ENCODE peak calls at places on chromosomes 12 and 14, in four cellular contexts. U is SK-N-SH, Q is WTC11, T is H1. I is an unnamed sample.

GRCh38 chr12:19311165-19311564 is 128.1 kb upstream of the AEBP2 start:
- DNase-seq in U (no peak), Q (no peak), T (no peak), I (no peak)

GRCh38 chr12:4763549-4763948 is 43.3 kb downstream of the GALNT8 start:
- DNase-seq in U (peak), Q (peak), T (peak), I (peak)

GRCh38 chr12:64687816-64688599 is 71.2 kb downstream of the GNS start:
- DNase-seq in U (peak), Q (no peak), T (no peak), I (no peak)

GRCh38 chr12:64178122-64178521 is 44.0 kb downstream of the KICS2 start:
- DNase-seq in U (no peak), Q (no peak), T (no peak), I (no peak)

GRCh38 chr12:81167694-81168093 is 89.8 kb downstream of the ACSS3 start:
- DNase-seq in U (no peak), Q (no peak), T (no peak), I (no peak)

GRCh38 chr14:90177537-90178189 is 78.7 kb upstream of the PSMC1 start:
- DNase-seq in U (no peak), Q (no peak), T (no peak), I (no peak)

GRCh38 chr12:28066879-28067278 is 94.3 kb upstream of the PTHLH start:
- DNase-seq in U (no peak), Q (no peak), T (no peak), I (no peak)

GRCh38 chr12:41310367-41310766 is 122.2 kb downstream of the PDZRN4 start:
- DNase-seq in U (no peak), Q (no peak), T (no peak), I (no peak)

GRCh38 chr12:90216815-90217214 is 508.2 kb upstream of the ATP2B1 start:
- DNase-seq in U (no peak), Q (no peak), T (no peak), I (no peak)

GRCh38 chr12:98355933-98356332 is 159.5 kb upstream of the TMPO start:
- DNase-seq in U (no peak), Q (no peak), T (no peak), I (no peak)

GRCh38 chr14:81940636-81941035 is 407.0 kb upstream of the SEL1L start:
- DNase-seq in U (no peak), Q (no peak), T (no peak), I (no peak)

GRCh38 chr12:15919491-15919890 is 8.4 kb downstream of the DERA start:
- DNase-seq in U (no peak), Q (no peak), T (no peak), I (no peak)

GRCh38 chr12:57280234-57281062 is 29.5 kb upstream of the STAC3 start:
- DNase-seq in U (no peak), Q (no peak), T (no peak), I (peak)

GRCh38 chr12:67893003-67893402 is 96.2 kb upstream of the IFNG-AS1 start:
- DNase-seq in U (no peak), Q (no peak), T (no peak), I (no peak)

GRCh38 chr14:104580961-104581360 is 1.4 kb downstream of the C14orf180 start:
- DNase-seq in U (peak), Q (no peak), T (no peak), I (no peak)

GRCh38 chr14:55881577-55882241 is 236.5 kb upstream of the PELI2 start:
- DNase-seq in U (no peak), Q (no peak), T (peak), I (no peak)

GRCh38 chr12:460301-461230 is 827 bp downstream of the B4GALNT3 start:
- DNase-seq in U (peak), Q (peak), T (no peak), I (no peak)

GRCh38 chr12:91885851-91886250 is 259.8 kb downstream of the BTG1 start:
- DNase-seq in U (no peak), Q (no peak), T (no peak), I (no peak)

GRCh38 chr12:46446645-46447044 is 74.1 kb upstream of the SLC38A2 start:
- DNase-seq in U (no peak), Q (no peak), T (no peak), I (no peak)

GRCh38 chr12:67271976-67272375 is 2.8 kb downstream of the CAND1 start:
- DNase-seq in U (no peak), Q (no peak), T (no peak), I (no peak)

GRCh38 chr12:8936735-8937134 is 12.7 kb downstream of the M6PR start:
- DNase-seq in U (no peak), Q (no peak), T (no peak), I (no peak)

GRCh38 chr14:59882957-59883356 is 12.4 kb upstream of the RTN1 start:
- DNase-seq in U (no peak), Q (no peak), T (no peak), I (peak)

GRCh38 chr14:98130691-98131090 is 1141.3 kb downstream of the BCL11B start:
- DNase-seq in U (no peak), Q (no peak), T (no peak), I (no peak)

GRCh38 chr12:108380382-108380781 is 41.3 kb upstream of the CMKLR1 start:
- DNase-seq in U (no peak), Q (no peak), T (no peak), I (no peak)

GRCh38 chr12:7923241-7924236 is 12.4 kb downstream of the SLC2A3 start:
- DNase-seq in U (no peak), Q (no peak), T (no peak), I (no peak)

GRCh38 chr12:108103517-108103916 is 25.6 kb upstream of the WSCD2 start:
- DNase-seq in U (no peak), Q (no peak), T (no peak), I (no peak)

GRCh38 chr12:111451649-111452129 is 46.0 kb downstream of the SH2B3 start:
- DNase-seq in U (peak), Q (no peak), T (no peak), I (no peak)

GRCh38 chr12:98401427-98401826 is 114.0 kb upstream of the TMPO start:
- DNase-seq in U (peak), Q (no peak), T (no peak), I (no peak)

GRCh38 chr14:74875941-74876913 is at the start of gene PROX2:
- DNase-seq in U (no peak), Q (peak), T (no peak), I (no peak)

GRCh38 chr12:96047621-96048211 is 12.3 kb upstream of the LTA4H start:
- DNase-seq in U (no peak), Q (no peak), T (no peak), I (no peak)

GRCh38 chr12:113151655-113152054 is 2.1 kb downstream of the CFAP73 start:
- DNase-seq in U (no peak), Q (no peak), T (no peak), I (no peak)

GRCh38 chr14:100849432-100849831 is 23.5 kb downstream of the MEG3 start:
- DNase-seq in U (no peak), Q (no peak), T (no peak), I (no peak)

GRCh38 chr12:62438098-62438692 is 28.4 kb upstream of the MON2 start:
- DNase-seq in U (peak), Q (peak), T (no peak), I (peak)

GRCh38 chr12:51636581-51636980 is 45.5 kb downstream of the SCN8A start:
- DNase-seq in U (no peak), Q (no peak), T (no peak), I (no peak)

GRCh38 chr12:49357099-49357678 is 10.1 kb upstream of the SPATS2 start:
- DNase-seq in U (peak), Q (no peak), T (no peak), I (no peak)

GRCh38 chr12:26318661-26319068 is 123.3 kb downstream of the SSPN start:
- DNase-seq in U (no peak), Q (no peak), T (peak), I (peak)

GRCh38 chr12:26319511-26319910 is 124.1 kb downstream of the SSPN start:
- DNase-seq in U (no peak), Q (no peak), T (peak), I (no peak)

DNA sequence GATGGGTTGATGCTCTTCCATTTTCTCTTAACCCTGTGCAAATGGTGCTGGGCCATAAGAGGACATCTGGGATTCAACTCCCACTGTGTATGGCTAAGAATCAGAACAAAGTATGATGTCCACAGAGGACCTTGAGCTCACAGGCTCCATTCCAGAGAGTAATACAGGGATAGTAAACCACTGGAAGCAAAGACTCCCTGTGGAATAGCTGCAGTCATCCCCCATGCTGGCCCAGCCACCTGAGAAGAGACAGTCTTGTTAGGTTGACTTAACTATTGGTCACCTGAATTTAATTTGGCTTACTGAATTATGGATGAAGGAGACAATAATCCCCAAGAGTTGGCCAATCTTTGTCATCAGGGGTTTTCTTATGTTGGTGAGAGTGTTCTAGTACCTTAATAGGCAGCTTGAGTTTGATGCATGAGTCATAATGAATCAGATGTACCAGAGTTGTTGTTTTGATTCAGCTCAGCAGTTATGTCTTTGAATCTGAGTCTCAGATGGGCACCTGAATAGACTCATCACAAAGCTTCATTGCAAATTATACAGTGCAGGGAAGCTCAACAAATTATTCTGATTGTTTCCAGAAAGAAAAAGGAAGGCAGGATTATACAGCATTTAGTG is 122.7 kb downstream of the SSPN start:
- DNase-seq in U (no peak), Q (no peak), T (no peak), I (no peak)
- TF ChIP-seq TEAD4 in U (no peak), Q (no peak), T (no peak), I (no peak)

GRCh38 chr14:102799684-102800562 is 22.7 kb downstream of the TRAF3 start:
- DNase-seq in U (no peak), Q (no peak), T (no peak), I (no peak)

GRCh38 chr14:102793531-102794328 is 16.5 kb downstream of the TRAF3 start:
- DNase-seq in U (no peak), Q (no peak), T (no peak), I (no peak)

GRCh38 chr14:102796661-102797190 is 19.5 kb downstream of the TRAF3 start:
- DNase-seq in U (no peak), Q (no peak), T (no peak), I (no peak)

GRCh38 chr14:102798926-102799325 is 21.7 kb downstream of the TRAF3 start:
- DNase-seq in U (no peak), Q (no peak), T (no peak), I (no peak)

GRCh38 chr14:102795060-102795925 is 18.0 kb downstream of the TRAF3 start:
- DNase-seq in U (no peak), Q (no peak), T (no peak), I (peak)
- TF ChIP-seq TEAD4 in U (no peak), Q (no peak), T (no peak), I (no peak)

DNA sequence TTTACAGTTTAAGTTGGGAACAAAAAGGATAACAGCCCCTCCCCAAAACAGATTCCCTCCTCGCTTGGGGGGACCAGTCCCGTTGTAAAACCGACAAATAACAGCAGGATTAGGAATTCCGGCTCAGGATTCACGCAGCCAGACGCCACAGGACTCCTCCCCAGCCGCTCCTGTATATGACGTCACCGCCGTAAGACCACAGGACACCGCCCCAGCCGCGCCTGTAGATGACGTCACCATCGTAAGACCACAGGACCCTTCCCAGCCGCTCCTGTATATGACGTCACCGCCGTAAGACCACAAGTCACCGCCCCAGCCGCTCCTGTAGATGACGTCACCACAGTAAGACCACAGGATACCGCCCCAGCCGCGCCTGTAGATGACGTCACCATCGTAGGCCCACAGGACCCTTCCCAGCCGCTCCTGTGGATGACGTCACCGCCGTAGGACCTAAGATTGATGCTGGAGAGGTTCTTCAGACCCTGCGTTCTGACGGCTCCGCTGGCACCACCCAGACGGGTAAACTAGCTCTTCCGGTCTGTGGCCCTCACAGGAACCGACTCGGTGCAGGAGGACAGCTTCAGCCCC is 44.0 kb upstream of the FBRSL1 start:
- DNase-seq in U (no peak), Q (peak), T (peak), I (peak)
- TF ChIP-seq TEAD4 in U (no peak), Q (no peak), T (peak), I (no peak)

DNA sequence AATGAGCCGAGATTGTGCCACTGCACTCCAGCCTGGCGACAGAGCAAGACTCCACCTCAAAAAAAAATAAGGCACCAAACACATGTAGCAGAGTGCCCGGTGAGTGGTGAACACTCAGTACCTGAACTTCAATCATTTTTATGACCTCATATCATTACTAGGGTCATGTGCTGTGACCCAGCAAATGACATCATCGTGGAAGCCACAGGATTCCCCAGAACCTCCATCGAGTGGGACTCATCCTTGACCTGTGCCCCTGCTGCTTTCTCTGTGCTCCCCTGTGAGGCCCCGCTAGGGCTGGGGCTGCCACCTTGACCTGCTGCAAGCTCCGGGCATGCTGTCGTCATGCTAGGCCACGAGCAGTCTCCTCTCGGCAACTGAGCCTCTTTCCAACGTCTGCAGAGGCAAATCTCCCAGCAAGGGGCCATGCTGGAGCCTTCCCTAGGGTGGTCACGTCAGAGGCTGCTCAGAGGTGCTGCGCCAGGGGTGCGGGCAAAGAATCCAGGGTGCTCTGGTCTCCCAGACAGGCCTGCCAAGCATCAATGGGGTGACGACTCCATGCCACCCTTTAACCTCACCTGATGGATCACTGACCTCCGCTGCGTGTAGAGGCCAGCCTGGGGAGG is 18.5 kb downstream of the GLTP start:
- DNase-seq in U (no peak), Q (no peak), T (no peak), I (no peak)
- TF ChIP-seq TEAD4 in U (no peak), Q (no peak), T (no peak), I (no peak)

GRCh38 chr12:59446156-59446555 is 149.7 kb upstream of the SLC16A7 start:
- DNase-seq in U (no peak), Q (no peak), T (no peak), I (no peak)

GRCh38 chr12:59444932-59445331 is 150.9 kb upstream of the SLC16A7 start:
- DNase-seq in U (no peak), Q (peak), T (no peak), I (no peak)
- TF ChIP-seq TEAD4 in U (no peak), Q (no peak), T (no peak), I (no peak)

GRCh38 chr14:77098470-77099353 is 654 bp downstream of the CIPC start:
- DNase-seq in U (peak), Q (no peak), T (no peak), I (peak)
- TF ChIP-seq TEAD4 in U (no peak), Q (no peak), T (no peak), I (no peak)

I was measured in K562.